ENCODE peak calls at places on chromosomes 1 and 21, in four cellular contexts. One of them, this sample, is unnamed.

GRCh38 chr21:46012154-46012553 is 30.6 kb downstream of the COL6A1 start:
- DNase-seq in IMR-90: no peak
- DNase-seq in SK-N-SH: no peak
- DNase-seq in GM12878: no peak
- DNase-seq in this sample: no peak

GRCh38 chr1:39034114-39034654 is 8.0 kb downstream of the NDUFS5 start:
- DNase-seq in GM12878: no peak
- DNase-seq in SK-N-SH: no peak
- DNase-seq in IMR-90: no peak
- DNase-seq in this sample: no peak

GRCh38 chr1:153627797-153628626 is at the start of gene S100A1:
- DNase-seq in GM12878: no peak
- DNase-seq in IMR-90: no peak
- DNase-seq in SK-N-SH: no peak
- DNase-seq in this sample: peak

GRCh38 chr1:245153645-245154428 is 948 bp upstream of the KIF26B start:
- DNase-seq in IMR-90: no peak
- DNase-seq in SK-N-SH: peak
- DNase-seq in GM12878: no peak
- DNase-seq in this sample: peak

GRCh38 chr21:34834852-34835501 is 166.2 kb downstream of the CLIC6 start:
- DNase-seq in IMR-90: no peak
- DNase-seq in GM12878: no peak
- DNase-seq in SK-N-SH: no peak
- DNase-seq in this sample: no peak

GRCh38 chr21:41045534-41046268 is 122.3 kb upstream of the BACE2 start:
- DNase-seq in SK-N-SH: peak
- DNase-seq in GM12878: no peak
- DNase-seq in IMR-90: no peak
- DNase-seq in this sample: no peak

GRCh38 chr1:200038987-200039848 is 11.7 kb downstream of the NR5A2 start:
- DNase-seq in IMR-90: no peak
- DNase-seq in SK-N-SH: peak
- DNase-seq in GM12878: no peak
- DNase-seq in this sample: peak

GRCh38 chr1:106676021-106676420 is 380.5 kb upstream of the PRMT6 start:
- DNase-seq in IMR-90: no peak
- DNase-seq in SK-N-SH: no peak
- DNase-seq in GM12878: no peak
- DNase-seq in this sample: no peak

GRCh38 chr1:46254668-46255067 is 7.1 kb downstream of the RAD54L start:
- DNase-seq in GM12878: no peak
- DNase-seq in IMR-90: no peak
- DNase-seq in SK-N-SH: no peak
- DNase-seq in this sample: no peak

GRCh38 chr1:224448428-224449017 is 13.9 kb upstream of the WDR26 start:
- DNase-seq in GM12878: no peak
- DNase-seq in IMR-90: no peak
- DNase-seq in SK-N-SH: no peak
- DNase-seq in this sample: no peak

GRCh38 chr1:229848762-229849677 is 218.0 kb upstream of the GALNT2 start:
- DNase-seq in SK-N-SH: peak
- DNase-seq in GM12878: no peak
- DNase-seq in IMR-90: peak
- DNase-seq in this sample: peak

GRCh38 chr1:221018415-221018814 is 139.2 kb downstream of the HLX start:
- DNase-seq in GM12878: no peak
- DNase-seq in SK-N-SH: no peak
- DNase-seq in IMR-90: no peak
- DNase-seq in this sample: no peak

GRCh38 chr1:75791022-75791421 is 5.0 kb downstream of the RABGGTB start:
- DNase-seq in IMR-90: peak
- DNase-seq in SK-N-SH: no peak
- DNase-seq in GM12878: no peak
- DNase-seq in this sample: no peak

GRCh38 chr1:92081031-92081430 is 886 bp downstream of the BTBD8 start:
- DNase-seq in SK-N-SH: no peak
- DNase-seq in IMR-90: no peak
- DNase-seq in GM12878: no peak
- DNase-seq in this sample: no peak

GRCh38 chr1:58496042-58496441 is 50.5 kb downstream of the OMA1 start:
- DNase-seq in GM12878: no peak
- DNase-seq in IMR-90: no peak
- DNase-seq in SK-N-SH: no peak
- DNase-seq in this sample: no peak
- TF ChIP-seq RCOR1 in GM12878: no peak
- TF ChIP-seq RCOR1 in IMR-90: no peak
- TF ChIP-seq RCOR1 in SK-N-SH: no peak
- TF ChIP-seq RCOR1 in this sample: no peak

GRCh38 chr1:147902183-147902845 is at the start of gene GJA8:
- DNase-seq in GM12878: no peak
- DNase-seq in SK-N-SH: no peak
- DNase-seq in IMR-90: no peak
- DNase-seq in this sample: no peak
- TF ChIP-seq RCOR1 in GM12878: no peak
- TF ChIP-seq RCOR1 in SK-N-SH: no peak
- TF ChIP-seq RCOR1 in IMR-90: no peak
- TF ChIP-seq RCOR1 in this sample: no peak

GRCh38 chr1:170377896-170378634 is 153.9 kb upstream of the GORAB start:
- DNase-seq in GM12878: no peak
- DNase-seq in IMR-90: no peak
- DNase-seq in SK-N-SH: no peak
- DNase-seq in this sample: no peak

GRCh38 chr1:170375082-170375733 is 156.8 kb upstream of the GORAB start:
- DNase-seq in SK-N-SH: no peak
- DNase-seq in IMR-90: peak
- DNase-seq in GM12878: no peak
- DNase-seq in this sample: no peak

GRCh38 chr1:170377011-170377410 is 155.0 kb upstream of the GORAB start:
- DNase-seq in GM12878: no peak
- DNase-seq in IMR-90: peak
- DNase-seq in SK-N-SH: no peak
- DNase-seq in this sample: no peak

DNA sequence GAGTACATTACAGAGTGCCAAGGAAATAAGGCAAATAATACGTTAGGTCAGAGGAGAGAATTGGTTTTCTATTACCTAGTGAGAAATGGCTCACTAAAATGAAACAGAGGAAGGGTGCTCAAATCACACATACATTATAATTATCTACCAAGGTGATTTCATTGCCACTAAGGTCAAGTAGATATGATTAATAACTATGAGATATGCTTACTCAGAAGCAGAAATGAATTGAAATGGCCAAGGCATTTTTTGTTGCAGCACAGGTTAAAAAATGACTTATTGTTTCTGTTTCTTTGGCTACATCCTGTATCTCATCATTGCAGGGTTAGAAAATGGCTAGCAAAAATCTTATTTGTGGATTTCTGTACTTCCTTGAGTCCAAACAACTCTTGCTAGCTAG is 154.5 kb upstream of the GORAB start:
- DNase-seq in GM12878: no peak
- DNase-seq in SK-N-SH: no peak
- DNase-seq in IMR-90: no peak
- DNase-seq in this sample: no peak
- TF ChIP-seq RCOR1 in GM12878: no peak
- TF ChIP-seq RCOR1 in SK-N-SH: no peak
- TF ChIP-seq RCOR1 in IMR-90: no peak
- TF ChIP-seq RCOR1 in this sample: no peak

GRCh38 chr1:17102232-17102631 is 17.0 kb downstream of the PADI2 start:
- DNase-seq in GM12878: no peak
- DNase-seq in IMR-90: no peak
- DNase-seq in SK-N-SH: no peak
- DNase-seq in this sample: no peak
- TF ChIP-seq RCOR1 in GM12878: no peak
- TF ChIP-seq RCOR1 in IMR-90: no peak
- TF ChIP-seq RCOR1 in SK-N-SH: no peak
- TF ChIP-seq RCOR1 in this sample: no peak